ENCODE peak calls at places on chromosome 11, in nine cellular contexts. S is fibroblast of mammary gland, E is body of pancreas, C is GM23248, R is choroid plexus epithelial cell, H is HL-60, V is astrocyte of the cerebellum, D is AG04449, K is astrocyte of the spinal cord. M is an unnamed sample.

GRCh38 chr11:76617553-76618265 is 52.8 kb downstream of the LRRC32 start:
- DNase-seq in S (peak; percentile 84), E (no peak), C (peak; percentile 83), D (peak; percentile 47), K (peak; percentile 43), H (no peak), V (peak; percentile 29), R (peak; percentile 85), M (no peak)

GRCh38 chr11:75583710-75584658 is 21.9 kb downstream of the SERPINH1 start:
- DNase-seq in S (peak; percentile 72), K (peak; percentile 74), V (no peak), C (peak; percentile 74), R (peak; percentile 85), E (peak; percentile 47), D (no peak), H (no peak), M (peak; percentile 82)

GRCh38 chr11:86459682-86460460 is 85.2 kb downstream of the CCDC81 start:
- DNase-seq in S (peak; percentile 92), V (peak; percentile 94), R (peak; percentile 94), C (peak; percentile 85), K (peak; percentile 96), H (no peak), E (peak; percentile 74), D (peak; percentile 74), M (no peak)

GRCh38 chr11:118746988-118747585 is 43.9 kb downstream of the DDX6 start:
- DNase-seq in E (no peak), D (no peak), S (no peak), K (no peak), R (peak; percentile 18), H (no peak), C (no peak), V (no peak), M (no peak)

GRCh38 chr11:112050721-112051120 is 23.1 kb downstream of the PIH1D2 start:
- DNase-seq in E (no peak), D (no peak), K (no peak), H (no peak), S (no peak), V (no peak), C (no peak), R (no peak), M (no peak)

GRCh38 chr11:17596310-17596669 is 49.2 kb downstream of the OTOG start:
- DNase-seq in R (no peak), D (no peak), K (no peak), V (no peak), E (peak; percentile 0), C (no peak), H (no peak), S (no peak), M (no peak)

GRCh38 chr11:12889243-12889642 is 119.9 kb upstream of the RASSF10 start:
- DNase-seq in D (peak; percentile 52), R (peak; percentile 85), H (peak; percentile 56), V (no peak), K (peak; percentile 75), C (peak; percentile 94), E (peak; percentile 24), S (peak; percentile 74), M (no peak)

GRCh38 chr11:66491315-66491935 is 11.2 kb downstream of the DPP3 start:
- DNase-seq in V (no peak), E (no peak), R (no peak), H (no peak), S (no peak), C (peak; percentile 31), D (no peak), K (no peak), M (peak; percentile 41)

GRCh38 chr11:113906038-113906437 is 1.4 kb downstream of the HTR3B start:
- DNase-seq in D (no peak), H (no peak), R (peak; percentile 29), V (no peak), S (peak; percentile 43), E (peak; percentile 48), K (peak; percentile 9), C (peak; percentile 38), M (peak; percentile 72)

GRCh38 chr11:14150878-14151277 is 188.4 kb downstream of the SPON1 start:
- DNase-seq in K (no peak), E (no peak), H (no peak), V (no peak), S (no peak), D (no peak), R (no peak), C (no peak), M (no peak)

GRCh38 chr11:119488256-119488995 is 65.5 kb upstream of the THY1 start:
- DNase-seq in R (no peak), V (no peak), D (no peak), C (no peak), K (no peak), E (no peak), H (no peak), S (no peak), M (no peak)

DNA sequence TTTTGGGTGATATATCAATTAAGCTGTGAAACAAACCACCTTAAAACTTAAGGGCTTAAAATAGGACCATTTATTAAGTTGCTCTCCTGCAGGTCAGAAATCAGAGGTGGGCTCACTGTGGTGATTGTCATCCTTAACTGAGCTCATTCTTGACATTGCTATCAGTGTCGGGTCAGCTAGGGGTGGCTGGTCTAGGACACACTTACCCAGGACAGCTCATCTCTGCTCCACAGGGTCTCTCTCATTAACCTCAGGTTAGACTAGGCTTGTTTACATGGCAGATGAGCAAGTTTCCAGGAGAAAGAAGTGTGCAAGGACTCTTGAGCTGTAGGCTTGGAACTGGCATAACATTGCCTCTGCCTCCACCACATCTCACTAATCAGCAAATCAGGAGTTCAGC is 601.0 kb upstream of the RAG2 start:
- DNase-seq in C (no peak), R (no peak), S (no peak), H (no peak), V (no peak), E (no peak), K (no peak), D (no peak), M (no peak)
- H3K4me3 ChIP-seq in C (no peak overlapping the region), R (no peak overlapping the region), S (no peak overlapping the region), H (no peak overlapping the region), V (no peak overlapping the region), E (no peak overlapping the region), K (no peak overlapping the region), D (no peak overlapping the region), M (no peak overlapping the region)

DNA sequence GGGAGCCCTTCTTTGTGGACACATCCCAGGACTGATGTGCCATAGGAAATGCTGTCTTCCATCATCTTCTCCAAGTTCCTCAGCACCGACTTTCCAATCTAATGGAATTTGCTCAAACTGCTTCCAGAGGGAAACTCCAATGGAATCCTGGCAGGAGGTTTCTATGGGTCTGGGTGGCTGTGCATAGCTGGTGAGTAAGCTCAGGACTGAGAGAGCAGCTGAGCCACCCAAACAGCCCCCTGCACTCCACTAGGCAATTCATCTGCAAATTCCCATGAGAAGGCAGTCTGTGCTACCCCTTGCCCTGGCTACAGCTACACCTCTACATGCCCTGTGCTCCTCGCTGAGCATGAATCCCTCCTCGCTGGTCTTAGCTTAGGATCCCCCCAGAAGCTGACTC is 127.9 kb upstream of the CSNK2A3 start:
- DNase-seq in D (no peak), E (no peak), V (no peak), S (no peak), R (no peak), C (peak; percentile 21), K (no peak), H (no peak), M (no peak)
- H3K4me3 ChIP-seq in D (no peak overlapping the region), E (no peak overlapping the region), V (no peak overlapping the region), S (no peak overlapping the region), R (no peak overlapping the region), C (no peak overlapping the region), K (no peak overlapping the region), H (no peak overlapping the region), M (no peak overlapping the region)

DNA sequence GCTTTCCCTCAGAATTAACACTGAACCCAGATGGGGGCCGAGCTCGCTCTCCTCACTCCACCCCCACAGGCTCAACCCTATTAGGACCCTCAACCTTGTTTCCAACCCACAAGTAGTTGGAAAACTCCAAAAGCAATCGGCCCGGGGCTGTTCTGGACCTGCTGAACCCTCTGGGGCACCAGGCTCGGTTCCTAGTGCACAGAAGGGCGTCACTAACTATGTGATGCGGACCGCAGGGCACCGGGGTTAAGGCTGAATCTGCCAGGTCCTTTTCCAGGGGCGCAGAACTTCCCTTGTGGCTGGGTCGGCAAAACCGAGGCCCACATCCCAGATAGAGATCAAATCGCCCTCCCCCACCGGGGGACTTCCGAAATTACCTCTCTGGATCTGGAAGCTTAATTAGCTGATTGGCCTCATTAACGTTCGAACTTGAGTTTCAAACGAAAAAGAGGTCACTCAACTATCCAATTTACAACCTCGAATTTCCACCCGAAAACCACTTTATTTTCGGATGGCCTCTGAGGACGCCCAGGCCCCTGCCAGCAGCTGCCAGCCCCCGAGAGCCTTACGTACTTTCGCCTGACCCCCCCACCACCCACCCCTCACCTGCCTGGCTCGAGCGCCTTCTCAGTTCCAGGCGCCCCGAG is 1.7 kb downstream of the SHANK2 start:
- DNase-seq in C (no peak), D (no peak), R (no peak), V (no peak), E (no peak), S (no peak), K (no peak), H (no peak), M (no peak)
- H3K4me3 ChIP-seq in C (no peak overlapping the region), D (no peak overlapping the region), R (no peak overlapping the region), V (peak overlapping the region; percentile 51), E (no peak overlapping the region), S (no peak overlapping the region), K (peak overlapping the region; percentile 22), H (no peak overlapping the region), M (no peak overlapping the region)

GRCh38 chr11:27466363-27466762 is 6.2 kb downstream of the LGR4 start:
- DNase-seq in V (no peak), C (no peak), K (no peak), R (no peak), D (no peak), S (no peak), H (no peak), E (no peak), M (no peak)

GRCh38 chr11:27467181-27467913 is 5.2 kb downstream of the LGR4 start:
- DNase-seq in C (no peak), V (no peak), K (no peak), D (no peak), E (peak; percentile 48), R (no peak), S (no peak), H (no peak), M (no peak)

GRCh38 chr11:27465629-27466028 is 7.0 kb downstream of the LGR4 start:
- DNase-seq in D (no peak), H (no peak), K (no peak), R (no peak), E (no peak), V (no peak), S (no peak), C (no peak), M (no peak)

GRCh38 chr11:27462543-27462942 is 10.0 kb downstream of the LGR4 start:
- DNase-seq in H (no peak), E (no peak), D (no peak), C (peak; percentile 52), R (peak; percentile 48), S (no peak), K (no peak), V (no peak), M (no peak)

DNA sequence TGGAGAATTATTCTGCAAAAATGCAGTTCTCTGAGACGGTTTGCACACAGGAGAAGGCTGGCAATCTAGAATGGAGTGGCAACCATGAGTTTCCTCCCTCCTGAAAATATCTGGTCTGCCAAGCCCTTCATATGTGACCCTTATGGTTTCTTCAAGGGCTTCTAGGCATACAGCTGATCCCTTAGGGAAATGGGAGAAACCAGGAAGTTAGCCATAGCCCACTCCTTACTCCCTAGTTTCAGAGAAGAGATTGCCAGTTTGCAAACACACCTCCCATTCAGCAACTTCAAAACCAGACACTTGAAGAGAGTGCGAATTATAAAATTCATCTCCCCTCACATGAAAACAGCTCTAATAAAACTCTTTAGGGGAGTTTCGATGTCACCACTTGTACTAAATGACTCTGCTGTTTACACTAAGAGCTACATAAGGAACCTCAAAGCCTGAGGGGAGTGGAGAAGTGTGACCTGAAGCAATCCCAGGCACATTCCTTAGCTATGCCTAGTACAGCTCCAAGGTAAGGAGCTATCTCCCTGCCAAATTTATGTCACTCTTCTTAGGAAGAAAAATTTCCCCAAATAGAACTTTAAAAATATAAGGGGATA is 8.3 kb downstream of the LGR4 start:
- DNase-seq in H (no peak), K (no peak), D (no peak), V (no peak), S (no peak), E (peak; percentile 70), C (peak; percentile 53), R (peak; percentile 65), M (no peak)
- H3K4me3 ChIP-seq in H (no peak overlapping the region), K (no peak overlapping the region), D (no peak overlapping the region), V (no peak overlapping the region), S (no peak overlapping the region), E (no peak overlapping the region), C (peak overlapping the region; percentile 18), R (no peak overlapping the region), M (no peak overlapping the region)

M was measured in HAP-1.